ENCODE peak calls at places on chromosome 16, in five cellular contexts. T is CD8-positive, alpha-beta T cell; X is colonic mucosa; R is fibroblast of lung; W is hepatocyte. G is an unnamed sample.

GRCh38 chr16:14502932-14503741 is 126.9 kb downstream of the PARN start:
- DNase-seq in R (peak; percentile 90), W (no peak), T (no peak), X (no peak), G (no peak)

GRCh38 chr16:51151951-51152663 is 1.0 kb upstream of the SALL1 start:
- DNase-seq in T (no peak), R (peak; percentile 91), W (peak; percentile 85), X (peak; percentile 36), G (peak; percentile 97)

GRCh38 chr16:68091604-68092261 is 6.6 kb downstream of the NFATC3 start:
- DNase-seq in R (peak; percentile 70), X (no peak), W (no peak), T (no peak), G (no peak)

GRCh38 chr16:1778200-1779179 is 3.9 kb downstream of the SPSB3 start:
- DNase-seq in X (no peak), W (no peak), T (no peak), R (no peak), G (no peak)

GRCh38 chr16:84502581-84502980 is 1.9 kb downstream of the MEAK7 start:
- DNase-seq in R (peak; percentile 38), T (no peak), W (peak; percentile 2), X (no peak), G (no peak)

GRCh38 chr16:546909-547770 is 13.1 kb upstream of the PRR35 start:
- DNase-seq in W (peak; percentile 72), T (peak; percentile 69), X (peak; percentile 91), R (peak; percentile 22), G (peak; percentile 93)

GRCh38 chr16:86224126-86224525 is 286.2 kb upstream of the FOXF1 start:
- DNase-seq in W (no peak), X (no peak), R (no peak), T (no peak), G (no peak)

GRCh38 chr16:27273670-27274522 is 5.3 kb upstream of the NSMCE1 start:
- DNase-seq in R (peak; percentile 79), W (peak; percentile 82), X (peak; percentile 29), T (no peak), G (no peak)

GRCh38 chr16:508884-509736 is 18.4 kb upstream of the CAPN15 start:
- DNase-seq in T (no peak), W (peak; percentile 66), X (peak; percentile 36), R (no peak), G (no peak)

GRCh38 chr16:87033021-87033471 is 284.1 kb downstream of the C16orf95 start:
- DNase-seq in W (no peak), X (no peak), T (no peak), R (no peak), G (peak; percentile 44)

GRCh38 chr16:69150146-69150865 is 17.9 kb downstream of the UTP4 start:
- DNase-seq in X (peak; percentile 74), W (peak; percentile 90), R (peak; percentile 58), T (peak; percentile 64), G (peak; percentile 78)

GRCh38 chr16:83532634-83533033 is 275.1 kb upstream of the HSBP1 start:
- DNase-seq in X (no peak), R (no peak), W (no peak), T (no peak), G (no peak)

GRCh38 chr16:20042848-20043247 is 30.8 kb downstream of the GPR139 start:
- DNase-seq in T (no peak), R (no peak), X (no peak), W (no peak), G (no peak)

GRCh38 chr16:14491831-14492529 is 138.1 kb downstream of the PARN start:
- DNase-seq in R (no peak), W (no peak), X (no peak), T (no peak), G (no peak)

GRCh38 chr16:10408824-10409381 is 23.0 kb downstream of the ATF7IP2 start:
- DNase-seq in R (peak; percentile 48), X (no peak), W (no peak), T (no peak), G (no peak)

GRCh38 chr16:1430759-1431496 is at the start of gene PERCC1:
- DNase-seq in R (no peak), X (no peak), T (no peak), W (peak; percentile 74), G (peak; percentile 74)

GRCh38 chr16:27321013-27321960 is 7.5 kb downstream of the IL4R start:
- DNase-seq in X (no peak), W (no peak), R (peak; percentile 63), T (no peak), G (no peak)

GRCh38 chr16:1787322-1788094 is 4.7 kb downstream of the NUBP2 start:
- DNase-seq in T (no peak), R (no peak), X (peak; percentile 16), W (no peak), G (peak; percentile 41)

GRCh38 chr16:1125471-1125870 is 27.4 kb upstream of the CACNA1H start:
- DNase-seq in W (peak; percentile 56), T (no peak), X (no peak), R (peak; percentile 72), G (peak; percentile 67)

GRCh38 chr16:31460582-31461002 is 1.3 kb downstream of the ARMC5 start:
- DNase-seq in T (no peak), X (no peak), W (peak; percentile 64), R (peak; percentile 50), G (no peak)
- H3K4me3 ChIP-seq in T (peak overlapping the region; percentile 53), X (peak overlapping the region; percentile 71), W (peak overlapping the region; percentile 10), R (peak overlapping the region; percentile 69), G (no peak overlapping the region)

GRCh38 chr16:12329246-12329995 is 352.9 kb downstream of the SNX29 start:
- DNase-seq in R (no peak), T (no peak), X (no peak), W (no peak), G (no peak)
- H3K36me3 ChIP-seq in R (no peaks in the 10 kb centered on the region), T (no peaks in the 10 kb centered on the region), X (no peaks in the 10 kb centered on the region), W (no peaks in the 10 kb centered on the region), G (no peaks in the 10 kb centered on the region)

GRCh38 chr16:75494696-75495601 is at the start of gene CHST6:
- DNase-seq in X (peak; percentile 43), R (peak; percentile 52), W (peak; percentile 41), T (no peak), G (peak; percentile 98)
- H3K27me3 ChIP-seq in X (peaks cover 8% of the 10 kb centered on the region), R (peaks cover 5% of the 10 kb centered on the region), W (peaks cover 12% of the 10 kb centered on the region), T (peaks cover 7% of the 10 kb centered on the region), G (peaks cover 7% of the 10 kb centered on the region)

GRCh38 chr16:53998024-53998810 is 288.4 kb downstream of the IRX3 start:
- DNase-seq in X (no peak), W (no peak), R (no peak), T (no peak), G (no peak)

GRCh38 chr16:53999123-53999522 is 287.5 kb downstream of the IRX3 start:
- DNase-seq in R (no peak), X (no peak), W (no peak), T (no peak), G (peak; percentile 7)

GRCh38 chr16:53999841-54000240 is 286.7 kb downstream of the IRX3 start:
- DNase-seq in X (no peak), W (no peak), T (no peak), R (peak; percentile 78), G (no peak)

GRCh38 chr16:53996961-53997360 is 289.6 kb downstream of the IRX3 start:
- DNase-seq in R (no peak), X (no peak), T (no peak), W (no peak), G (no peak)

DNA sequence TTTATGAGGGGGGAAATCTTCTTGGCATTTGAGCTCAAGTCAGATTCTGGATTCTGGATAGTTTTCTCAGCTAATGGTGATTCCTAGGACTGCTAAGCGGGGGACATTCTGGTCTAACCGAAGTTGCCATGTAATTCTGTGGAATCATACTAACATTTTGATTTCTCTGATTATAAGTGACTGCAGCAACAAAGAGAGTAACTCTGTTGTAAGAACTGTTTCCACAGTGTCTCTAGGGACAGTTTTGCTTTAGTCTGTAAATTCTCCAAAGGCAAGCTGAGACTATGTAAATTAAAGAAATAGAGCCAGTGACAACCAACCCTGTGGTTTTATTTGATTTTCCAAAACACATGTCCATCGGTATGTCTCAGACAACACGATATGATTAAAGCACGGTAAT is 286.2 kb downstream of the IRX3 start:
- DNase-seq in T (no peak), X (no peak), W (no peak), R (no peak), G (no peak)
- H3K4me3 ChIP-seq in T (no peak overlapping the region), X (no peak overlapping the region), W (no peak overlapping the region), R (no peak overlapping the region), G (no peak overlapping the region)

DNA sequence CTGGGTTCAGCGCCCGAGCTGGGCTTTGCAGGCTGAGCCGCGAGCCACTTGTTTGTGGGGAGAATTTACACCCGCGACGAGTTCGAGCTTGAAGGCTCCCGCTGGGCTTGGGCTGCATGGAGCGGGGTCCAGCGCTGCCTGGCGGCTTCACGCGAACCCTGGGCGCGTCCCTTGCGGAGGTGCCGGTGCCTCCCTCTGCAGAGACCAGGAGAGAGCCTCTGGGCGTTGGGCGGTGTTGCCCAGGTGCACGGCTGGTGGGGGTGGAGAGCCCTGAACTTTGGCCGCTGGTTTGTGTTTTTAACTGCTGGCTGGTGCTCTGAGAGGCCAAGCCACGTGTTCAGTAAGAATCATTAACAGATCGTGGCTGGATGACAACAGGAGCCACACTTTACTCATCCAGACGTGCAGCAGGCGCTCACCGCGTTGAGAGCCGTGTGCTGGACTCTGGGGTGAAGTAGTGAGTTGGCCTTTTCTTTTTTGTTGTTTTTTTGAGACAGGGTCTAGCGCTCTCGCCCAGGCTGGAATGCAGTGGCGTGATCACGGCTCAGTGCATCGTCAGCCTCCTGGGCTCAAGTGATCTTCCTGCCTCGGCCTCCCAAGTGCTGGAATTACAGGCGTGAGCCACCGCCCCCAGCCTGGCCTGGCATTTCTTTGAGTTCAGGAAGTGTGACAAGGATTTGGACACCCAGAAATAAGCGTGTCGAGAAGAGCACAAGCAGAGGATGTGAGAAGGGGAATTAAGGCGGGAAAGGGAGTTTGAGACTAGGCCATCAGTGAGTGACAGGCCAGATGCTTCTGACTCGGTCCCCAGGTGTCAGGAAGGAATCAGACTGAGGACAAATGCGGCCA is 827 bp downstream of the CDK10 start:
- DNase-seq in X (peak; percentile 93), R (peak; percentile 67), W (peak; percentile 91), T (no peak), G (peak; percentile 83)
- H3K36me3 ChIP-seq in X (peaks cover 11% of the 10 kb centered on the region), R (peaks cover 17% of the 10 kb centered on the region), W (no peaks in the 10 kb centered on the region), T (peaks cover 14% of the 10 kb centered on the region), G (no peaks in the 10 kb centered on the region)

GRCh38 chr16:15855704-15856003 is 1.2 kb downstream of the MYH11 start:
- DNase-seq in W (no peak), X (no peak), R (no peak), T (no peak), G (no peak)

GRCh38 chr16:15853021-15853420 is 3.8 kb downstream of the MYH11 start:
- DNase-seq in R (no peak), W (no peak), X (no peak), T (no peak), G (no peak)

GRCh38 chr16:15856217-15856616 is 611 bp downstream of the MYH11 start:
- DNase-seq in T (no peak), R (no peak), W (no peak), X (no peak), G (no peak)

GRCh38 chr16:15854906-15855703 is 1.7 kb downstream of the MYH11 start:
- DNase-seq in X (no peak), T (no peak), R (no peak), W (no peak), G (no peak)

DNA sequence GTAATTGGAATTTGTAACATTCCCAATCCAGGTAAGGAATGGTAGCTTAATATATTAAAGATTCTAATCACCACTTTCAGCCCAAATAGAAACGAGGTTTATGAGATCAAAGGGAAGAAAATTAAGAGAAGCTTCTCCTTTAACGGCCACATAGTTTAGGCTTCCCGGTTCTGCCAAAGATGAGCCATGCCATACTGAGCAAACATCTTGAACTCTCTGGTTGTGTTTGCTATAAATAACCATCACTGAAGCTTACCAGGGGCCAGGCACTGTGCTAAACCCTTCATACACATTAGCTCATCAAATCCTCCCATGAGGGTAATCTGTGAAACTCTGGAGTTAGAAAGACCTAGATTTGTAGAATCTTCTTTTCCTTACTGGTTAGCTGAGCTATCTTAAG is 2.8 kb downstream of the MYH11 start:
- DNase-seq in T (no peak), R (no peak), X (no peak), W (no peak), G (no peak)
- H3K27me3 ChIP-seq in T (peaks cover 6% of the 10 kb centered on the region), R (peaks cover 29% of the 10 kb centered on the region), X (peaks cover 21% of the 10 kb centered on the region), W (peaks cover 51% of the 10 kb centered on the region), G (peaks cover 31% of the 10 kb centered on the region)